ENCODE peak calls at places on chromosomes 3 and 15, in five cellular contexts. One of them, this sample, is unnamed.

GRCh38 chr15:37973856-37974255 is 39.4 kb downstream of the TMCO5A start:
- DNase-seq in H1: no peak
- DNase-seq in K562: no peak
- DNase-seq in HepG2: no peak
- DNase-seq in GM12878: no peak
- DNase-seq in this sample: no peak

GRCh38 chr15:53843166-53843565 is 83.7 kb upstream of the WDR72 start:
- DNase-seq in HepG2: no peak
- DNase-seq in GM12878: no peak
- DNase-seq in H1: no peak
- DNase-seq in K562: no peak
- DNase-seq in this sample: no peak

GRCh38 chr3:111595239-111595638 is at the start of gene ZBED2:
- DNase-seq in K562: no peak
- DNase-seq in H1: no peak
- DNase-seq in HepG2: no peak
- DNase-seq in GM12878: no peak
- DNase-seq in this sample: no peak

GRCh38 chr15:88391700-88392099 is 75.5 kb downstream of the MRPL46 start:
- DNase-seq in H1: no peak
- DNase-seq in K562: no peak
- DNase-seq in GM12878: no peak
- DNase-seq in HepG2: no peak
- DNase-seq in this sample: no peak

GRCh38 chr15:53197426-53197839 is 407.3 kb upstream of the ONECUT1 start:
- DNase-seq in H1: peak; percentile 73
- DNase-seq in K562: peak; percentile 65
- DNase-seq in GM12878: no peak
- DNase-seq in HepG2: peak; percentile 44
- DNase-seq in this sample: peak; percentile 24

GRCh38 chr3:149547413-149547812 is 72.9 kb downstream of the TM4SF4 start:
- DNase-seq in GM12878: no peak
- DNase-seq in H1: no peak
- DNase-seq in K562: no peak
- DNase-seq in HepG2: no peak
- DNase-seq in this sample: no peak

GRCh38 chr3:69811452-69812401 is 72.5 kb downstream of the MITF start:
- DNase-seq in K562: no peak
- DNase-seq in GM12878: no peak
- DNase-seq in HepG2: no peak
- DNase-seq in H1: no peak
- DNase-seq in this sample: no peak

GRCh38 chr3:15097889-15098288 is 1.1 kb downstream of the RBSN start:
- DNase-seq in HepG2: no peak
- DNase-seq in K562: no peak
- DNase-seq in GM12878: peak; percentile 51
- DNase-seq in H1: no peak
- DNase-seq in this sample: no peak

GRCh38 chr3:35505181-35505580 is 134.1 kb upstream of the ARPP21 start:
- DNase-seq in H1: peak; percentile 60
- DNase-seq in GM12878: no peak
- DNase-seq in K562: no peak
- DNase-seq in HepG2: no peak
- DNase-seq in this sample: no peak

GRCh38 chr15:97881568-97881967 is 78.9 kb upstream of the ARRDC4 start:
- DNase-seq in K562: no peak
- DNase-seq in H1: no peak
- DNase-seq in HepG2: no peak
- DNase-seq in GM12878: no peak
- DNase-seq in this sample: no peak

GRCh38 chr15:60154764-60155163 is 150.7 kb downstream of the FOXB1 start:
- DNase-seq in HepG2: no peak
- DNase-seq in GM12878: no peak
- DNase-seq in H1: no peak
- DNase-seq in K562: no peak
- DNase-seq in this sample: no peak
- H3K4me2 ChIP-seq in HepG2: no peak overlapping the region
- H3K4me2 ChIP-seq in GM12878: no peak overlapping the region
- H3K4me2 ChIP-seq in H1: peak overlapping the region; percentile 9
- H3K4me2 ChIP-seq in K562: no peak overlapping the region
- H3K4me2 ChIP-seq in this sample: no peak overlapping the region

GRCh38 chr15:94029495-94029894 is 201.9 kb upstream of the MCTP2 start:
- DNase-seq in GM12878: no peak
- DNase-seq in H1: no peak
- DNase-seq in K562: no peak
- DNase-seq in HepG2: no peak
- DNase-seq in this sample: no peak
- TF ChIP-seq ZNF274 in GM12878: no peak
- TF ChIP-seq ZNF274 in H1: no peak
- TF ChIP-seq ZNF274 in K562: no peak
- TF ChIP-seq ZNF274 in HepG2: no peak
- TF ChIP-seq ZNF274 in this sample: no peak

DNA sequence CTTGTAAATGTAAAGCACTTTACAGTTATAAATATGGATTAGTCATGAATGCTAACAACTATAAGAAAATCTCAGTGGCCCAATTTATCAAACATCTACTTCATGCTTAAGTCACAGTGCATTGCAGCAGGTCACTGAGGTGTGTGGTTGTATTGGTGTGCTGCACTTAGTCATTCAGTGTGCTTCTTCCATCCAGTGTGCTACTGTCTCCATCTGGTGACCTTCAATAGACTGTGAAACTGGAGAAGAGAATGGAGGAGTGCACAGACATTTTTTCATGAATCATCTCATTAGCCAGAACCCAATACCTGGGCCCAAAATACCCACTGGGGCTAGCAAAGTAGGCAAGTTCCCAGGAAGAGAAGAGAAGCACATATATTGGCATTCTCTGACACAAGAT is 199.6 kb downstream of the SHOX2 start:
- DNase-seq in H1: no peak
- DNase-seq in K562: no peak
- DNase-seq in HepG2: no peak
- DNase-seq in GM12878: no peak
- DNase-seq in this sample: no peak
- H3K4me2 ChIP-seq in H1: no peak overlapping the region
- H3K4me2 ChIP-seq in K562: no peak overlapping the region
- H3K4me2 ChIP-seq in HepG2: no peak overlapping the region
- H3K4me2 ChIP-seq in GM12878: no peak overlapping the region
- H3K4me2 ChIP-seq in this sample: no peak overlapping the region

GRCh38 chr3:128706171-128706570 is 19.8 kb upstream of the RAB7A start:
- DNase-seq in HepG2: no peak
- DNase-seq in K562: no peak
- DNase-seq in GM12878: no peak
- DNase-seq in H1: no peak
- DNase-seq in this sample: no peak
- TF ChIP-seq ZNF274 in HepG2: no peak
- TF ChIP-seq ZNF274 in K562: no peak
- TF ChIP-seq ZNF274 in GM12878: no peak
- TF ChIP-seq ZNF274 in H1: no peak
- TF ChIP-seq ZNF274 in this sample: no peak

GRCh38 chr3:31462050-31462569 is 70.6 kb upstream of the STT3B start:
- DNase-seq in H1: no peak
- DNase-seq in K562: no peak
- DNase-seq in HepG2: peak; percentile 37
- DNase-seq in GM12878: peak; percentile 64
- DNase-seq in this sample: no peak
- H3K4me2 ChIP-seq in H1: no peak overlapping the region
- H3K4me2 ChIP-seq in K562: no peak overlapping the region
- H3K4me2 ChIP-seq in HepG2: peak overlapping the region; percentile 61
- H3K4me2 ChIP-seq in GM12878: peak overlapping the region; percentile 45
- H3K4me2 ChIP-seq in this sample: no peak overlapping the region

GRCh38 chr3:159252274-159252673 is 450.4 kb downstream of the MFSD1 start:
- DNase-seq in K562: no peak
- DNase-seq in H1: no peak
- DNase-seq in GM12878: no peak
- DNase-seq in HepG2: no peak
- DNase-seq in this sample: no peak

GRCh38 chr3:159246385-159246784 is 444.5 kb downstream of the MFSD1 start:
- DNase-seq in K562: no peak
- DNase-seq in H1: no peak
- DNase-seq in GM12878: no peak
- DNase-seq in HepG2: no peak
- DNase-seq in this sample: no peak

GRCh38 chr3:159250961-159251360 is 449.1 kb downstream of the MFSD1 start:
- DNase-seq in K562: no peak
- DNase-seq in HepG2: no peak
- DNase-seq in H1: no peak
- DNase-seq in GM12878: no peak
- DNase-seq in this sample: no peak

GRCh38 chr3:159252772-159253384 is 451.0 kb downstream of the MFSD1 start:
- DNase-seq in HepG2: peak; percentile 10
- DNase-seq in K562: peak; percentile 46
- DNase-seq in GM12878: peak; percentile 11
- DNase-seq in H1: no peak
- DNase-seq in this sample: peak; percentile 70

GRCh38 chr3:159249472-159250131 is 447.7 kb downstream of the MFSD1 start:
- DNase-seq in H1: no peak
- DNase-seq in HepG2: no peak
- DNase-seq in K562: no peak
- DNase-seq in GM12878: no peak
- DNase-seq in this sample: no peak
- TF ChIP-seq ZNF274 in H1: no peak
- TF ChIP-seq ZNF274 in HepG2: no peak
- TF ChIP-seq ZNF274 in K562: no peak
- TF ChIP-seq ZNF274 in GM12878: no peak
- TF ChIP-seq ZNF274 in this sample: no peak

DNA sequence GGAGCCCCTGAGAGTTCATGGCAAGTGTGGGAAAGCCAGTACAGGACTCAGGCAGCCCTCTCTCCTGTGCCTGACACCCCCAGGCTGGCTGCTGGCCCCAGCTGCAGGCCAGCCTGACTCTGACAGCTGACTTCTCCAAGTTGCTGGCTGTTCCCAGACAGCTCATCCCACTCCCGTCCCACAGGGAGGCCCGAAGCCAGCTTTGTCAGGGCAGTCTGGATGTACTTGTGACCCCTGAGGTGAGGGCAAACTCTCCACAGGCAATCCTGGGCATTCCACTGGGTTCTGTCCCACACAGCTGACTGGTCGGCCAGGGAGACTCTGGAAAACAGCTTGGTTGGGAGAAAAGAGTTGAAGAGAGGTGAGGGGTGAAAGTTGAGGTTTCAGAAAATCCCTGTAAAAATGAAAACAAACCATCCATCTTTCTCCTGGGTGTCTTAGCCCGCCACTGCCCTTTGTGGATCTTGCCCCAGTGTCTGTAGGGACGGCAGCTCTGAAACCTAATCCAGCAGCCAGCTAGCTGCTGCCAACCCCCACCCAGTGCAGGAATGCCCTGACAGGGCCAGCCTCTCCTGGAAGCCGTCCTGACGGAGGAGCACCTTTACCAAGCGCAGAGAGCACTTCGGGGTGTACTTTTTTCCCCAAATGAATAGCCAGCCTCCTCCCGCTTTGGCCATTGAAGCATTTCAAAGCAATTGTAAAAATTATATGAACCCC is 87.9 kb downstream of the DNAJB8 start:
- DNase-seq in H1: no peak
- DNase-seq in K562: no peak
- DNase-seq in HepG2: no peak
- DNase-seq in GM12878: no peak
- DNase-seq in this sample: no peak
- H3K4me2 ChIP-seq in H1: no peak overlapping the region
- H3K4me2 ChIP-seq in K562: no peak overlapping the region
- H3K4me2 ChIP-seq in HepG2: no peak overlapping the region
- H3K4me2 ChIP-seq in GM12878: no peak overlapping the region
- H3K4me2 ChIP-seq in this sample: no peak overlapping the region

This sample was measured in HCT116.